ENCODE peak calls at places on chromosome 18, in ten cellular contexts. One of them, this sample, is unnamed.

GRCh38 chr18:55477537-55478300 is 110.3 kb downstream of the TCF4 start:
- DNase-seq in stomach: no peak
- DNase-seq in transverse colon: no peak
- DNase-seq in HL-60: peak
- DNase-seq in Panc1: no peak
- DNase-seq in suprapubic skin: no peak
- DNase-seq in HepG2: no peak
- DNase-seq in GM12891: no peak
- DNase-seq in prostate gland: peak
- DNase-seq in spleen: no peak
- DNase-seq in this sample: no peak

GRCh38 chr18:79953921-79954651 is 2.6 kb upstream of the SLC66A2 start:
- DNase-seq in suprapubic skin: peak
- DNase-seq in spleen: no peak
- DNase-seq in HepG2: no peak
- DNase-seq in transverse colon: peak
- DNase-seq in Panc1: no peak
- DNase-seq in GM12891: no peak
- DNase-seq in stomach: no peak
- DNase-seq in HL-60: peak
- DNase-seq in prostate gland: no peak
- DNase-seq in this sample: no peak

GRCh38 chr18:25137133-25137472 is 214.9 kb downstream of the ZNF521 start:
- DNase-seq in HepG2: no peak
- DNase-seq in GM12891: no peak
- DNase-seq in Panc1: no peak
- DNase-seq in prostate gland: no peak
- DNase-seq in suprapubic skin: no peak
- DNase-seq in transverse colon: no peak
- DNase-seq in spleen: no peak
- DNase-seq in stomach: no peak
- DNase-seq in HL-60: no peak
- DNase-seq in this sample: no peak

GRCh38 chr18:79944126-79944731 is 7.2 kb downstream of the SLC66A2 start:
- DNase-seq in HepG2: no peak
- DNase-seq in Panc1: no peak
- DNase-seq in stomach: peak
- DNase-seq in GM12891: peak
- DNase-seq in suprapubic skin: peak
- DNase-seq in prostate gland: no peak
- DNase-seq in transverse colon: peak
- DNase-seq in HL-60: peak
- DNase-seq in spleen: peak
- DNase-seq in this sample: no peak

GRCh38 chr18:41655074-41655473 is 300.0 kb upstream of the PIK3C3 start:
- DNase-seq in Panc1: no peak
- DNase-seq in GM12891: no peak
- DNase-seq in transverse colon: no peak
- DNase-seq in prostate gland: no peak
- DNase-seq in spleen: no peak
- DNase-seq in HepG2: no peak
- DNase-seq in suprapubic skin: no peak
- DNase-seq in HL-60: peak
- DNase-seq in stomach: no peak
- DNase-seq in this sample: no peak

GRCh38 chr18:484749-485464 is 15.6 kb downstream of the COLEC12 start:
- DNase-seq in Panc1: no peak
- DNase-seq in GM12891: no peak
- DNase-seq in transverse colon: no peak
- DNase-seq in suprapubic skin: no peak
- DNase-seq in prostate gland: no peak
- DNase-seq in HL-60: peak
- DNase-seq in spleen: no peak
- DNase-seq in stomach: no peak
- DNase-seq in HepG2: no peak
- DNase-seq in this sample: no peak

GRCh38 chr18:24055878-24056277 is 41.3 kb downstream of the TTC39C start:
- DNase-seq in stomach: no peak
- DNase-seq in suprapubic skin: no peak
- DNase-seq in HL-60: no peak
- DNase-seq in GM12891: no peak
- DNase-seq in transverse colon: no peak
- DNase-seq in Panc1: no peak
- DNase-seq in prostate gland: no peak
- DNase-seq in spleen: no peak
- DNase-seq in HepG2: no peak
- DNase-seq in this sample: no peak

GRCh38 chr18:79360933-79361332 is 34.8 kb upstream of the NFATC1 start:
- DNase-seq in suprapubic skin: no peak
- DNase-seq in transverse colon: no peak
- DNase-seq in HepG2: no peak
- DNase-seq in prostate gland: no peak
- DNase-seq in stomach: no peak
- DNase-seq in spleen: no peak
- DNase-seq in GM12891: no peak
- DNase-seq in Panc1: no peak
- DNase-seq in HL-60: no peak
- DNase-seq in this sample: no peak

GRCh38 chr18:46051731-46052461 is 20.2 kb downstream of the PSTPIP2 start:
- DNase-seq in HepG2: peak
- DNase-seq in spleen: no peak
- DNase-seq in transverse colon: no peak
- DNase-seq in GM12891: no peak
- DNase-seq in stomach: peak
- DNase-seq in prostate gland: peak
- DNase-seq in suprapubic skin: peak
- DNase-seq in Panc1: no peak
- DNase-seq in HL-60: no peak
- DNase-seq in this sample: no peak

GRCh38 chr18:5890606-5891360 is 4.5 kb downstream of the TMEM200C start:
- DNase-seq in HL-60: no peak
- DNase-seq in Panc1: no peak
- DNase-seq in GM12891: peak
- DNase-seq in HepG2: peak
- DNase-seq in suprapubic skin: no peak
- DNase-seq in transverse colon: no peak
- DNase-seq in stomach: peak
- DNase-seq in spleen: peak
- DNase-seq in prostate gland: no peak
- DNase-seq in this sample: no peak

GRCh38 chr18:1261054-1261453 is 356.4 kb downstream of the ADCYAP1 start:
- DNase-seq in HL-60: no peak
- DNase-seq in GM12891: no peak
- DNase-seq in suprapubic skin: no peak
- DNase-seq in spleen: no peak
- DNase-seq in HepG2: no peak
- DNase-seq in prostate gland: no peak
- DNase-seq in Panc1: no peak
- DNase-seq in transverse colon: no peak
- DNase-seq in stomach: no peak
- DNase-seq in this sample: no peak

GRCh38 chr18:29512761-29513160 is 1335.8 kb upstream of the CDH2 start:
- DNase-seq in GM12891: no peak
- DNase-seq in HepG2: no peak
- DNase-seq in Panc1: no peak
- DNase-seq in stomach: no peak
- DNase-seq in transverse colon: no peak
- DNase-seq in spleen: no peak
- DNase-seq in HL-60: no peak
- DNase-seq in suprapubic skin: no peak
- DNase-seq in prostate gland: no peak
- DNase-seq in this sample: no peak

GRCh38 chr18:331231-331771 is 63.5 kb upstream of the THOC1 start:
- DNase-seq in suprapubic skin: no peak
- DNase-seq in transverse colon: no peak
- DNase-seq in Panc1: no peak
- DNase-seq in HepG2: no peak
- DNase-seq in stomach: no peak
- DNase-seq in GM12891: no peak
- DNase-seq in prostate gland: no peak
- DNase-seq in HL-60: no peak
- DNase-seq in spleen: no peak
- DNase-seq in this sample: no peak

GRCh38 chr18:63617049-63617995 is 26.7 kb downstream of the SERPINB4 start:
- DNase-seq in spleen: no peak
- DNase-seq in stomach: no peak
- DNase-seq in suprapubic skin: no peak
- DNase-seq in Panc1: no peak
- DNase-seq in HL-60: no peak
- DNase-seq in prostate gland: no peak
- DNase-seq in HepG2: no peak
- DNase-seq in GM12891: no peak
- DNase-seq in transverse colon: no peak
- DNase-seq in this sample: no peak

DNA sequence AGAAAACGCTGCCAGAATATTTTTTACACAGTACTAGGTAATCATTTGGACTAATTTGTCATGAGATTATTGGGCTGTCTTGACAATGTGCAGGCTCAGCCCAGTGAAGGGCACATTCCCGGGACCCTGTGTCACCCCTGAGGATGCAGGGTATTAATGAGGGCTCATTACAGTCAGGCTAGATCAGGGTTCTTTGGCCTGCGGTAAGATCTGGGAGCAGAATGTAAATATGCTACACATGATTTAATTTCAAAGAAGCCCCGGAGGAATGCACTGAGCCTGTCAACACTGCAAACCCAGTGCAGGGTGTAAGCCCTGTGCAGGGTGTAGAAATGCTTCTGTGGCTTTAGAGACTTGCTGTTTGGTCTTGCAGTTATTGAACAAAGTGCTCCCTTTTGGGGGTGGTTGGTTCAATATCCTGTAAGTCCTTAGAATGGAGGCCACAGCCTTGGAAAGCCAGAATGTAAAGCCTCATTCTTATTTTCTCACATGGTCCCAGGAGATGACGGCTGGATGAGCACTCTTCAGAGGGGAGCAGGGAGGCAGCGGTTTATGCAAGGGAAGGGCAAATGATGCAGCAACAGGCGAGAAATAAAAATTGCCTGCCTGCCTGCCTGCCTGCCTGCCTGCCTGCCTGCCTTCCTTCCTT is 148.6 kb downstream of the VAPA start:
- DNase-seq in prostate gland: no peak
- DNase-seq in suprapubic skin: no peak
- DNase-seq in stomach: no peak
- DNase-seq in transverse colon: no peak
- DNase-seq in spleen: no peak
- DNase-seq in HL-60: no peak
- DNase-seq in GM12891: no peak
- DNase-seq in HepG2: no peak
- DNase-seq in Panc1: no peak
- DNase-seq in this sample: no peak
- TF ChIP-seq POLR2AphosphoS5 in prostate gland: no peak
- TF ChIP-seq POLR2AphosphoS5 in suprapubic skin: no peak
- TF ChIP-seq POLR2AphosphoS5 in stomach: no peak
- TF ChIP-seq POLR2AphosphoS5 in transverse colon: no peak
- TF ChIP-seq POLR2AphosphoS5 in spleen: no peak
- TF ChIP-seq POLR2AphosphoS5 in HL-60: no peak
- TF ChIP-seq POLR2AphosphoS5 in GM12891: no peak
- TF ChIP-seq POLR2AphosphoS5 in HepG2: no peak
- TF ChIP-seq POLR2AphosphoS5 in Panc1: no peak
- TF ChIP-seq POLR2AphosphoS5 in this sample: no peak

GRCh38 chr18:49723648-49724180 is 89.6 kb downstream of the ACAA2 start:
- DNase-seq in HepG2: peak
- DNase-seq in GM12891: peak
- DNase-seq in suprapubic skin: no peak
- DNase-seq in stomach: no peak
- DNase-seq in HL-60: no peak
- DNase-seq in spleen: no peak
- DNase-seq in prostate gland: no peak
- DNase-seq in Panc1: peak
- DNase-seq in transverse colon: peak
- DNase-seq in this sample: peak
- TF ChIP-seq POLR2AphosphoS5 in HepG2: no peak
- TF ChIP-seq POLR2AphosphoS5 in GM12891: no peak
- TF ChIP-seq POLR2AphosphoS5 in suprapubic skin: no peak
- TF ChIP-seq POLR2AphosphoS5 in stomach: no peak
- TF ChIP-seq POLR2AphosphoS5 in HL-60: no peak
- TF ChIP-seq POLR2AphosphoS5 in spleen: no peak
- TF ChIP-seq POLR2AphosphoS5 in prostate gland: no peak
- TF ChIP-seq POLR2AphosphoS5 in Panc1: no peak
- TF ChIP-seq POLR2AphosphoS5 in transverse colon: no peak
- TF ChIP-seq POLR2AphosphoS5 in this sample: no peak

DNA sequence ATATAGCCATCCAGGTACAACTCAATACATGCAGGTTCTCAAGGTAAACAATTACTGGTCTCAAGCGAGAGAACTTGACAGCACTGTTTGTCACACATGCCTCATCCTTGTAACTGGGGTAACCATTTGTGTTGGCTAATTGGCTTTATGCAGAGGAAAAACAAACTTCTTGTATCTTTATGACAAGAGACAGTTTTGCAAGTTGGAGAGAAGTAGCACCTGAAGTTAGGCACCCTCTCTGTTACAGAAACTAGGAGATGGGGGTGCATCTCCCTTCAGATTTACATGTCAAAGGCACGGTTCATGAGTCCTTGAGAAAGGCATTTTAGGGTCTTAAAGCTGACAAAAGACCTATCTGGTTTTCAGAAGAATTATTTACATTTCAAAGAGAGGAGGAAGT is 241.7 kb downstream of the CD226 start:
- DNase-seq in stomach: no peak
- DNase-seq in HL-60: no peak
- DNase-seq in suprapubic skin: no peak
- DNase-seq in HepG2: no peak
- DNase-seq in spleen: no peak
- DNase-seq in GM12891: no peak
- DNase-seq in Panc1: no peak
- DNase-seq in prostate gland: no peak
- DNase-seq in transverse colon: no peak
- DNase-seq in this sample: no peak
- TF ChIP-seq POLR2AphosphoS5 in stomach: no peak
- TF ChIP-seq POLR2AphosphoS5 in HL-60: no peak
- TF ChIP-seq POLR2AphosphoS5 in suprapubic skin: no peak
- TF ChIP-seq POLR2AphosphoS5 in HepG2: no peak
- TF ChIP-seq POLR2AphosphoS5 in spleen: no peak
- TF ChIP-seq POLR2AphosphoS5 in GM12891: no peak
- TF ChIP-seq POLR2AphosphoS5 in Panc1: no peak
- TF ChIP-seq POLR2AphosphoS5 in prostate gland: no peak
- TF ChIP-seq POLR2AphosphoS5 in transverse colon: no peak
- TF ChIP-seq POLR2AphosphoS5 in this sample: no peak

DNA sequence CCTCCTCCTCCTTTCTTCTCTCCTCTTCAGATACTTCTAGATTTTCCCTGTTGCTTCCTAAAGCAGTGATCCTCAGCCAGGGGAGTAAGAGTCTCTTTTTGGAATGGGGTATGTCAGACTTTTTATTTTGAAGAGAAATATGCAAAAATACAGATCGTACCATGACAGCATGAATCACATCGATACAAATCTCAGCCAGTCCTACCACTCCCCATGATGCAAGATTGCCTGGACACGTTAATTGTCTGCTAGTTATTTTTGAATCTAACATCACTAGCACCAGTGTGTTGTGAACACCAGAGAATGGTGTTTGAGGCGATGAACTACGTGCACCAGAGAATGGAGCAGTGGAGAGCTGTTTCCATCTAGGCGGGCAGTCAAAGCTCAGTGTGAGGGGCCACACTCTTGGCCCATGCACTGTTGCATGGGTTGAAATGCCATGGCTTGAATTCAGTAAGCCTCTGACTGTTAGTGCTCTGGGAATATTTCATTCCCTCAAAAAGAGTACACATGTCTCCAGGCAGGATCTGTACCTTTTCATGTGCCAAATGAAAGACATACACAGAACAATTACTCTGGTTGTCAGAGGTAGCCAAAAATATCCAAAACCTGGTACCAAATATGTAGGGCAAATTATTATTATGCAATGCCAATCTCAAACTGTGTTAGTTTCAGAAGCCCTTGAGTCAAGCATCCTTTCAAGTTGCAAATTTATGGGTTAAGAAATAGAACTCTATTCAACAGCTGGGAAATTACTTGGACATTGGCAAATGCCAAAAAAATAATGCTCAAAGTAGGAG is 46.3 kb upstream of the RALBP1 start:
- DNase-seq in stomach: no peak
- DNase-seq in prostate gland: no peak
- DNase-seq in HL-60: no peak
- DNase-seq in Panc1: no peak
- DNase-seq in suprapubic skin: no peak
- DNase-seq in transverse colon: no peak
- DNase-seq in GM12891: no peak
- DNase-seq in spleen: no peak
- DNase-seq in HepG2: no peak
- DNase-seq in this sample: peak
- TF ChIP-seq POLR2AphosphoS5 in stomach: no peak
- TF ChIP-seq POLR2AphosphoS5 in prostate gland: no peak
- TF ChIP-seq POLR2AphosphoS5 in HL-60: no peak
- TF ChIP-seq POLR2AphosphoS5 in Panc1: no peak
- TF ChIP-seq POLR2AphosphoS5 in suprapubic skin: peak
- TF ChIP-seq POLR2AphosphoS5 in transverse colon: no peak
- TF ChIP-seq POLR2AphosphoS5 in GM12891: no peak
- TF ChIP-seq POLR2AphosphoS5 in spleen: no peak
- TF ChIP-seq POLR2AphosphoS5 in HepG2: no peak
- TF ChIP-seq POLR2AphosphoS5 in this sample: no peak